ENCODE peak calls at places on chromosome 18, in six cellular contexts. B is activated T-helper 9 cell treated with anti-CD3 and anti-CD28 coated beads, Interleukin-2, amount 50 U/mL, for 16 hours; M is upper lobe of right lung; A is fibroblast of pulmonary artery; J is NCI-H1694 treated with DMSO at 0.1 percent for 48 hours; W is fibroblast of mammary gland. R is an unnamed sample.

GRCh38 chr18:69585696-69586095 is 185.0 kb downstream of the DOK6 start:
- DNase-seq in B (no peak), M (no peak), A (no peak), J (no peak), W (no peak), R (no peak)

GRCh38 chr18:44951748-44952147 is 271.1 kb downstream of the SETBP1 start:
- DNase-seq in B (no peak), M (no peak), A (no peak), J (no peak), W (no peak), R (no peak)

GRCh38 chr18:13463526-13463925 is 245.0 kb downstream of the LDLRAD4 start:
- DNase-seq in B (no peak), M (no peak), A (no peak), J (no peak), W (no peak), R (no peak)

GRCh38 chr18:54284967-54285785 is 15.9 kb downstream of the POLI start:
- DNase-seq in B (peak; percentile 60), M (no peak), A (peak; percentile 50), J (no peak), W (peak; percentile 72), R (peak; percentile 47)

GRCh38 chr18:77056399-77057015 is 76.1 kb downstream of the MBP start:
- DNase-seq in B (no peak), M (peak; percentile 85), A (no peak), J (no peak), W (peak; percentile 19), R (no peak)

GRCh38 chr18:59918320-59918755 is 18.5 kb downstream of the PMAIP1 start:
- DNase-seq in B (no peak), M (peak; percentile 78), A (peak; percentile 59), J (peak; percentile 36), W (peak; percentile 55), R (no peak)

GRCh38 chr18:26963292-26963691 is 97.8 kb upstream of the AQP4 start:
- DNase-seq in B (no peak), M (no peak), A (peak; percentile 3), J (no peak), W (no peak), R (no peak)

GRCh38 chr18:24317370-24317769 is 80.3 kb downstream of the OSBPL1A start:
- DNase-seq in B (no peak), M (no peak), A (no peak), J (no peak), W (no peak), R (no peak)

GRCh38 chr18:8771930-8772329 is 66.6 kb downstream of the MTCL1 start:
- DNase-seq in B (no peak), M (no peak), A (peak; percentile 74), J (peak; percentile 11), W (peak; percentile 58), R (no peak)

GRCh38 chr18:23232331-23232730 is 97.0 kb downstream of the CABLES1 start:
- DNase-seq in B (no peak), M (no peak), A (no peak), J (no peak), W (no peak), R (no peak)

GRCh38 chr18:13462686-13463085 is 244.1 kb downstream of the LDLRAD4 start:
- DNase-seq in B (no peak), M (peak; percentile 39), A (no peak), J (no peak), W (no peak), R (no peak)

GRCh38 chr18:78293516-78293915 is 686.1 kb upstream of the SALL3 start:
- DNase-seq in B (no peak), M (no peak), A (no peak), J (no peak), W (no peak), R (no peak)

GRCh38 chr18:78783564-78783960 is 196.1 kb upstream of the SALL3 start:
- DNase-seq in B (no peak), M (no peak), A (no peak), J (no peak), W (no peak), R (no peak)

GRCh38 chr18:31685097-31686082 is 1.0 kb upstream of the B4GALT6 start:
- DNase-seq in B (peak; percentile 8), M (peak; percentile 85), A (peak; percentile 82), J (peak; percentile 59), W (peak; percentile 74), R (peak; percentile 18)

GRCh38 chr18:34514238-34514637 is 195.9 kb upstream of the DTNA start:
- DNase-seq in B (no peak), M (no peak), A (no peak), J (no peak), W (peak; percentile 71), R (no peak)

GRCh38 chr18:21141678-21142422 is 30.2 kb upstream of the ROCK1 start:
- DNase-seq in B (no peak), M (no peak), A (no peak), J (no peak), W (peak; percentile 4), R (no peak)

GRCh38 chr18:31942301-31942998 is 478 bp downstream of the TRAPPC8 start:
- DNase-seq in B (no peak), M (peak; percentile 85), A (peak; percentile 52), J (no peak), W (peak; percentile 63), R (peak; percentile 81)

GRCh38 chr18:57970356-57971095 is 73.5 kb upstream of the NEDD4L start:
- DNase-seq in B (no peak), M (no peak), A (no peak), J (no peak), W (peak; percentile 16), R (no peak)

GRCh38 chr18:55998071-55998522 is 410.1 kb upstream of the TCF4 start:
- DNase-seq in B (no peak), M (no peak), A (no peak), J (peak; percentile 50), W (peak; percentile 34), R (no peak)

GRCh38 chr18:44246001-44246400 is 434.7 kb upstream of the SETBP1 start:
- DNase-seq in B (no peak), M (no peak), A (peak; percentile 11), J (no peak), W (peak; percentile 7), R (no peak)

GRCh38 chr18:23718243-23718720 is 29.0 kb downstream of the LAMA3 start:
- DNase-seq in B (no peak), M (no peak), A (peak; percentile 85), J (no peak), W (peak; percentile 92), R (no peak)

GRCh38 chr18:55489034-55489741 is 98.8 kb downstream of the TCF4 start:
- DNase-seq in B (no peak), M (no peak), A (no peak), J (no peak), W (no peak), R (no peak)

GRCh38 chr18:58556333-58557012 is 72.4 kb downstream of the ALPK2 start:
- DNase-seq in B (no peak), M (no peak), A (peak; percentile 63), J (no peak), W (no peak), R (no peak)

GRCh38 chr18:2913398-2914005 is 66.7 kb downstream of the EMILIN2 start:
- DNase-seq in B (no peak), M (no peak), A (no peak), J (no peak), W (no peak), R (no peak)

GRCh38 chr18:9055185-9055584 is 47.3 kb upstream of the NDUFV2 start:
- DNase-seq in B (no peak), M (no peak), A (peak; percentile 90), J (peak; percentile 43), W (peak; percentile 95), R (no peak)

GRCh38 chr18:39448942-39449341 is 1883.3 kb upstream of the CELF4 start:
- DNase-seq in B (no peak), M (no peak), A (peak; percentile 60), J (no peak), W (peak; percentile 48), R (no peak)

GRCh38 chr18:62881509-62882016 is 166.2 kb downstream of the PHLPP1 start:
- DNase-seq in B (no peak), M (no peak), A (peak; percentile 95), J (peak; percentile 6), W (peak; percentile 98), R (no peak)

GRCh38 chr18:38750786-38751185 is 1185.2 kb upstream of the CELF4 start:
- DNase-seq in B (no peak), M (no peak), A (no peak), J (no peak), W (no peak), R (no peak)

GRCh38 chr18:35710581-35710980 is 129.0 kb downstream of the GALNT1 start:
- DNase-seq in B (no peak), M (no peak), A (no peak), J (no peak), W (no peak), R (no peak)

GRCh38 chr18:37364237-37364636 is 201.4 kb downstream of the CELF4 start:
- DNase-seq in B (no peak), M (peak; percentile 90), A (no peak), J (no peak), W (no peak), R (no peak)

GRCh38 chr18:48133675-48134251 is 203.3 kb upstream of the SMAD2 start:
- DNase-seq in B (no peak), M (no peak), A (peak; percentile 16), J (no peak), W (no peak), R (no peak)

GRCh38 chr18:7482342-7482741 is 84.8 kb upstream of the PTPRM start:
- DNase-seq in B (no peak), M (no peak), A (no peak), J (no peak), W (peak; percentile 52), R (no peak)

R was measured in stimulated activated effector memory CD8-positive, alpha-beta T cell treated with anti-CD3 and anti-CD28 coated beads, Interleukin-12 subunit alpha, Interleukin-12 subunit beta, amount 100 ng/mL, for 72 hours.